ENCODE peak calls at places on chromosomes 5 and 9, in seven cellular contexts. M is fibroblast of lung, F is iPS DF 6.9, U is tibial artery, A is IMR-90, R is tibial nerve, O is left ventricle myocardium inferior. S is an unnamed sample. For H3K4me1, the result is how much of the 10 kb centered on the place peaks cover.

GRCh38 chr5:134506054-134507039 is 19.1 kb upstream of the JADE2 start:
- DNase-seq in M (no peak), F (no peak), U (peak), A (no peak), R (no peak), O (peak), S (no peak)

GRCh38 chr9:109381011-109381729 is 60.3 kb upstream of the EPB41L4B start:
- DNase-seq in M (peak), F (no peak), U (no peak), A (peak), R (no peak), O (no peak), S (no peak)

GRCh38 chr5:107602896-107603295 is 67.8 kb downstream of the EFNA5 start:
- DNase-seq in M (no peak), F (no peak), U (no peak), A (no peak), R (no peak), O (no peak), S (no peak)

GRCh38 chr5:53422539-53422938 is 57.9 kb upstream of the FST start:
- DNase-seq in M (peak), F (no peak), U (no peak), A (peak), R (no peak), O (no peak), S (no peak)

GRCh38 chr5:116765441-116765840 is 190.8 kb upstream of the SEMA6A start:
- DNase-seq in M (peak), F (no peak), U (no peak), A (no peak), R (no peak), O (no peak), S (no peak)

GRCh38 chr5:82163459-82164108 is 114.6 kb downstream of the RPS23 start:
- DNase-seq in M (peak), F (no peak), U (no peak), A (peak), R (no peak), O (no peak), S (no peak)

GRCh38 chr9:131404987-131405386 is 11.1 kb downstream of the PRRC2B start:
- DNase-seq in M (peak), F (no peak), U (no peak), A (no peak), R (no peak), O (no peak), S (no peak)

GRCh38 chr9:91693226-91693625 is 256.8 kb downstream of the ROR2 start:
- DNase-seq in M (peak), F (no peak), U (no peak), A (no peak), R (no peak), O (no peak), S (no peak)

GRCh38 chr5:82521431-82522051 is 243.4 kb upstream of the RPS23 start:
- DNase-seq in M (peak), F (no peak), U (no peak), A (no peak), R (no peak), O (no peak), S (no peak)

GRCh38 chr5:127550652-127551409 is 33.4 kb downstream of the PRRC1 start:
- DNase-seq in M (no peak), F (no peak), U (no peak), A (peak), R (no peak), O (no peak), S (no peak)

GRCh38 chr5:122674412-122674811 is 100.5 kb upstream of the SNX2 start:
- DNase-seq in M (no peak), F (no peak), U (no peak), A (no peak), R (no peak), O (no peak), S (no peak)

GRCh38 chr5:102481044-102481715 is 17.6 kb downstream of the SLCO6A1 start:
- DNase-seq in M (peak), F (no peak), U (no peak), A (no peak), R (no peak), O (no peak), S (no peak)

GRCh38 chr5:40551706-40552557 is 127.8 kb upstream of the PTGER4 start:
- DNase-seq in M (peak), F (no peak), U (no peak), A (peak), R (no peak), O (no peak), S (no peak)

GRCh38 chr5:92909545-92909962 is 671.5 kb downstream of the NR2F1-AS1 start:
- DNase-seq in M (peak), F (no peak), U (no peak), A (peak), R (no peak), O (no peak), S (no peak)

GRCh38 chr9:89874351-89875321 is 269.8 kb downstream of the GADD45G start:
- DNase-seq in M (no peak), F (no peak), U (peak), A (no peak), R (no peak), O (peak), S (no peak)

GRCh38 chr5:109694451-109694891 is 4.7 kb downstream of the MAN2A1 start:
- DNase-seq in M (peak), F (no peak), U (no peak), A (peak), R (no peak), O (no peak), S (no peak)

GRCh38 chr9:96766199-96766598 is 11.7 kb downstream of the ZNF510 start:
- DNase-seq in M (no peak), F (no peak), U (no peak), A (no peak), R (no peak), O (no peak), S (no peak)

GRCh38 chr5:74063821-74064598 is 438.0 kb downstream of the ARHGEF28 start:
- DNase-seq in M (peak), F (no peak), U (no peak), A (peak), R (no peak), O (no peak), S (no peak)

GRCh38 chr5:129857124-129857523 is 47.1 kb upstream of the CHSY3 start:
- DNase-seq in M (no peak), F (no peak), U (no peak), A (no peak), R (no peak), O (no peak), S (no peak)

GRCh38 chr5:175887463-175887862 is 16.1 kb downstream of the CPLX2 start:
- DNase-seq in M (no peak), F (no peak), U (no peak), A (no peak), R (no peak), O (no peak), S (no peak)

GRCh38 chr9:33435821-33436277 is 11.5 kb downstream of the AQP3 start:
- DNase-seq in M (no peak), F (no peak), U (no peak), A (no peak), R (no peak), O (no peak), S (no peak)

GRCh38 chr9:137606734-137607138 is 1.2 kb downstream of the ARRDC1 start:
- DNase-seq in M (no peak), F (no peak), U (no peak), A (no peak), R (no peak), O (no peak), S (no peak)

GRCh38 chr5:14035859-14036440 is 91.5 kb upstream of the DNAH5 start:
- DNase-seq in M (peak), F (peak), U (no peak), A (peak), R (no peak), O (no peak), S (no peak)

GRCh38 chr9:100087218-100087617 is 11.6 kb downstream of the ERP44 start:
- DNase-seq in M (peak), F (no peak), U (no peak), A (peak), R (no peak), O (no peak), S (no peak)

GRCh38 chr9:105318729-105319513 is 74.5 kb downstream of the SLC44A1 start:
- DNase-seq in M (no peak), F (no peak), U (no peak), A (no peak), R (no peak), O (no peak), S (no peak)

GRCh38 chr9:40925149-40925548 is 203.3 kb downstream of the FOXD4L6 start:
- DNase-seq in M (no peak), F (no peak), U (no peak), A (no peak), R (no peak), O (no peak), S (no peak)

GRCh38 chr5:153147891-153148623 is 342.4 kb upstream of the GRIA1 start:
- DNase-seq in M (peak), F (peak), U (no peak), A (no peak), R (no peak), O (no peak), S (no peak)

GRCh38 chr9:77793909-77794308 is 145.8 kb upstream of the GNA14 start:
- DNase-seq in M (peak), F (no peak), U (no peak), A (peak), R (no peak), O (no peak), S (no peak)
- H3K27ac ChIP-seq in M (no peak), F (no peak), U (no peak), A (no peak), R (no peak), O (peak), S (no peak)

GRCh38 chr5:144134181-144134827 is 36.2 kb downstream of the YIPF5 start:
- DNase-seq in M (no peak), F (no peak), U (no peak), A (no peak), R (no peak), O (no peak), S (no peak)

GRCh38 chr5:144135113-144135762 is 35.2 kb downstream of the YIPF5 start:
- DNase-seq in M (peak), F (no peak), U (no peak), A (no peak), R (no peak), O (no peak), S (no peak)

GRCh38 chr5:144131256-144131655 is 39.2 kb downstream of the YIPF5 start:
- DNase-seq in M (no peak), F (no peak), U (no peak), A (no peak), R (no peak), O (no peak), S (no peak)

GRCh38 chr5:144133050-144133633 is 37.3 kb downstream of the YIPF5 start:
- DNase-seq in M (no peak), F (no peak), U (no peak), A (no peak), R (no peak), O (no peak), S (no peak)
- H3K4me1 ChIP-seq in M (under half), F (under half), U (under half), A (under half), R (under half), O (under half), S (under half)

DNA sequence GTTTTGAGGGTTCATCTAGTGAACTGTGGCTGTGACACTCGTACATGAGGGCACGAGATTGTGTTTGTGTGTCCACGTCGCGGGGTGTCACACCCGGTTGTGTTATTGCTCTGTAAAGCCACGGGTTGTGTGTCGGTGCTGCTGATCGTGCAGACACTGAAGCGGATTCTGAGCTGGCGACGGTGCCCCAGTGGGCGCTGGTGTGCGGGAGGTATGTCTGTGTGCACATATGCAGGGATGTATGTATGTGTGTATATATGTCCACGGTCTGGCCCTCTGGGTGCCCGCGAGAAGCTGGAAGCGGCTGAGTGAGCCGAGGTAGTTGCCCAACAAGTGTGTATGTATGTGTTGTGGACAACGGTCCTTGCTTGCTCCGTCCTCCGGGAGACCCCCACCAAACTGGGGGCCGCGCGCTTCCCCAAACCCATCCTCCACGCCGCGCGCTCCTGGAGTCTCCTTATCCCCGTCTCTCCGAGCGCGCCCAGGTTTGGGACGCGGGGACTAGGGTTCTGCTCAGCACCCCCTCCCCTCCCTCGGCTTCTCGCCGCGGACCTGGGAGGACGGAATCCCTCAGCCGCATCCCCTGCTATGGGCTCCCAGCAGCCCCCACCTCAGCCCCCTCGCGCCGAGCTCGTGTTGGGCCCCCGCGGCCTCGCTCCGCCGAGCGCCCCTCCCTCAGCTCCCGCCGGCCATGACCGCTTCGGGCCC is 578 bp downstream of the PCDH1 start:
- DNase-seq in M (no peak), F (no peak), U (no peak), A (no peak), R (no peak), O (no peak), S (peak)
- H3K27ac ChIP-seq in M (no peak), F (no peak), U (peak), A (no peak), R (peak), O (peak), S (no peak)

DNA sequence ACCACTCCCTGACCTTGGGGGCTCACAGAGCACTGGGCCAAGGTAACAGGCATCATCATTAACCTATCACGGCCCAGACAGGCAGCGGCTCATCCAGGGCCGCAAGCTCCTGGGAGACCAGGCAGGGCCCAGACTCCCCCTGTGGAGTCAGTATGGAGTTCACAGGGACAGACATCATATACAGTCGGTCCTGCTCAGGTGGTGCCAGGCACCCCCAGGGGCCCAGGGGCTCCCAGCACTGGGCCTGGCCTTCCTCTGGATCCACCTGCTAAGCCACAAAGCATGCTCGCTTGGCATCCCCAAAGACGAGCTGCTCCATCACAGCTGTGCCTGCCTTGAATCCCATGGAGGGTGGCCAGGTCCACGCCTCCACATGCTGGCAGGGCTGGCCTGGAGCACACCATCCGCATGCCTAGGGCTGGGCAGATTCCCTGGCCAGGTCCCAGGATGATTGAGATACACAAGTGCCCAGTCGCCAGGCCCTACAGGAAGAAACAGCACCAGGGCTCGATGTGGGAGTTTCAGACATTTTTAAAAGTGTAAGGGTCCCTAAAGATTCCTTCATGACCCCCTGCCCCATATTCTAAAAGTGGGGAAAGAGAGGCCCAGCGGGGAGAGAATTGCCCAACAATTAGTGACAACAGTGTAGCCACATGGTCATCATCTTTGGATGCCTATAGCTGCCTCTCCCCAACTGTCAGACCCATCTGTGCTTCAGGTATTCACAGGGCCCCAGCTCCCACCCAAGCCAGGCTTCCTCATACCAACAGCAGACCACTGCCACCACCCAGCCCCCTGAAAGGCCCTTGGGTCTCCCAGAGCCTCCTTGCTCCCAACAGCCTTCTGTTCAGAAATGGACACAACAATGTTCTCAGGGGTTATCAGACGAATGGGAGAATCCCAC is 4.4 kb downstream of the BICD2 start:
- DNase-seq in M (no peak), F (no peak), U (no peak), A (no peak), R (no peak), O (peak), S (no peak)
- H3K4me1 ChIP-seq in M (under half), F (under half), U (under half), A (under half), R (under half), O (half or more), S (under half)

DNA sequence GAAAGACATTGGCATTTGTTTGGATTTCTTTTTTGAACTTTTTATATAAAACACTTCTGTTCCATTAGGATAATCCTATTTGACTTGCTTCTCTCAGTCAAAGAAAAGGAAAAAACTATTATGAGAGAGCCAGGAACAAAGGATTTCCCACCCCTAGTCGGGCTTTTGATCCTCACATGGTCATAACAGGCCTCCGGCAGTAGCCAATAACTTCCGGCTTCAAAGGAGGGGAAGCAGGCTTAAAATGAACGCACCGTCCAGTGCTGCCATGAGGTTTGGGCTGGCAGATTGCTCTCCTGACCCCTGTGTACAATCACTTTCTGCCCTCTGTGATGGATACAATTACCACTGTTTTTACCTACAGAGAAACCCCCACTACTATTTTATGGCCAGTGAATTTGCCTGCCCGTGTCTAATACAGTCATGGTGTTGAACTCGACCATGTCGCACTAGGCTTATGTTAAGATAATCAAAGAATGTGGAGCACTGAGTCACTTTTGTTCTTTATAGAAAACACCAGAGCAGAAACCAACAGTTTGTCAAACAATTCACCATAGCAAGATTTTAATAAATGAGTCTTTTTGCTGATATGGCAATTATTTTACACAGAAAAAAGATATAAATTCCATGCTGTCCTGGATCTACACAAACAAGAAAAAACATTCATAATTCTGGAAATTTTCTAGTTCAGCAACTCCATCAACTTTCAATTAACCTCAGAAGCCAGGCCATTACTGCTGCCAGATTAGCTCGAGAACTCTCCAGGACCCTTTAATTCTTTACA is 209.1 kb downstream of the ZNF608 start:
- DNase-seq in M (peak), F (no peak), U (no peak), A (no peak), R (no peak), O (no peak), S (no peak)
- H3K27ac ChIP-seq in M (no peak), F (no peak), U (no peak), A (no peak), R (no peak), O (peak), S (no peak)

DNA sequence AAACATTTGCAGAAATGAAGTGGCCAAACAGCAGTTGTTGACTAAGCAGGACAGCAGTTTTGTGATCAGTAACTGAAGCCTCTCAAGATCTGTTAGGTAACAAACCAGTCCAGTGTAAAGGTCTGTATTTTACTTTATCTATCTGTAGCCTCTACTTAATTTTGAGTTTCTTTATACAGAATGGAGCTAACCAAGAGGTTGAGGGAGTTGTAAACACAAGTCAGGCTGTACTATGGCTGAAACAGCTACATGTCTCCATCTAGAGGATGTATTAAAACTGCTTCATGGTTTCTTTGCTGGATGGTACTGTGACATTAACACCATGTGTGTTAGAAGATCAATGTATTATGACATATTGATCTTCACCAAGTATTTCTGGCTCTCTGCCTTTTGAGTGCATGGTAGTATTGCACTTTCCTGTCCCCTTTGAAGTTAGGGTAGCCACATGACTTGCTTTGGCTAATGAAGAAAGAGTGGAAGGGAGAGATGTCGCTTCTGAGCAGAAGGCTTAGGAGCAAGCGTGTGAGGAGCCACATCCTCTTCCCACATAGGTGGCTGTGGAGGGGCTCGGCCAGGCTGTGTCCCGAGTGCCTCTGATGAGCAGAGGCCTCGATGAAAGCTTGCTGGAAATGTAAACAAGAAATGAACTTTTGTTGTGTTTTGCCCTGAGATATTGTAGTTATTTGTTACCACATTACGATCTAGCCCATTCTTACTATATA is 105.6 kb upstream of the PCA3 start:
- DNase-seq in M (peak), F (no peak), U (no peak), A (peak), R (no peak), O (no peak), S (peak)
- H3K4me1 ChIP-seq in M (under half), F (under half), U (under half), A (under half), R (under half), O (under half), S (under half)

S was measured in naive thymus-derived CD4-positive, alpha-beta T cell.